ENCODE peak calls at places on chromosomes 11 and 22, in six cellular contexts. One of them, this sample, is unnamed.

GRCh38 chr22:50218996-50219727 is 18.4 kb downstream of the SELENOO start:
- DNase-seq in cardiac muscle cell: peak; percentile 87
- DNase-seq in activated T-helper 9 cell treated with anti-CD3 and anti-CD28 coated beads, Interleukin-2, amount 50 U/mL, for 16 hours: no peak
- DNase-seq in activated naive CD4-positive, alpha-beta T cell: no peak
- DNase-seq in fibroblast of pulmonary artery: peak; percentile 82
- DNase-seq in substantia nigra: no peak
- DNase-seq in this sample: no peak

GRCh38 chr11:45021692-45022130 is 71.0 kb upstream of the TP53I11 start:
- DNase-seq in cardiac muscle cell: peak; percentile 81
- DNase-seq in activated T-helper 9 cell treated with anti-CD3 and anti-CD28 coated beads, Interleukin-2, amount 50 U/mL, for 16 hours: no peak
- DNase-seq in activated naive CD4-positive, alpha-beta T cell: no peak
- DNase-seq in fibroblast of pulmonary artery: peak; percentile 64
- DNase-seq in substantia nigra: peak; percentile 33
- DNase-seq in this sample: no peak

GRCh38 chr22:21100149-21101032 is 54.6 kb downstream of the LRRC74B start:
- DNase-seq in cardiac muscle cell: no peak
- DNase-seq in activated T-helper 9 cell treated with anti-CD3 and anti-CD28 coated beads, Interleukin-2, amount 50 U/mL, for 16 hours: no peak
- DNase-seq in activated naive CD4-positive, alpha-beta T cell: no peak
- DNase-seq in fibroblast of pulmonary artery: no peak
- DNase-seq in substantia nigra: no peak
- DNase-seq in this sample: no peak

GRCh38 chr22:50136431-50137047 is 34.0 kb upstream of the PANX2 start:
- DNase-seq in cardiac muscle cell: peak; percentile 63
- DNase-seq in activated T-helper 9 cell treated with anti-CD3 and anti-CD28 coated beads, Interleukin-2, amount 50 U/mL, for 16 hours: no peak
- DNase-seq in activated naive CD4-positive, alpha-beta T cell: no peak
- DNase-seq in fibroblast of pulmonary artery: peak; percentile 72
- DNase-seq in substantia nigra: no peak
- DNase-seq in this sample: no peak

GRCh38 chr11:34191592-34191991 is 86.2 kb downstream of the NAT10 start:
- DNase-seq in cardiac muscle cell: no peak
- DNase-seq in activated T-helper 9 cell treated with anti-CD3 and anti-CD28 coated beads, Interleukin-2, amount 50 U/mL, for 16 hours: no peak
- DNase-seq in activated naive CD4-positive, alpha-beta T cell: no peak
- DNase-seq in fibroblast of pulmonary artery: no peak
- DNase-seq in substantia nigra: no peak
- DNase-seq in this sample: no peak

GRCh38 chr11:2944953-2945756 is 15.9 kb upstream of the PHLDA2 start:
- DNase-seq in cardiac muscle cell: peak; percentile 96
- DNase-seq in activated T-helper 9 cell treated with anti-CD3 and anti-CD28 coated beads, Interleukin-2, amount 50 U/mL, for 16 hours: no peak
- DNase-seq in activated naive CD4-positive, alpha-beta T cell: no peak
- DNase-seq in fibroblast of pulmonary artery: peak; percentile 91
- DNase-seq in substantia nigra: peak; percentile 83
- DNase-seq in this sample: no peak

GRCh38 chr22:32474635-32475427 is at the start of gene FBXO7:
- DNase-seq in cardiac muscle cell: peak; percentile 96
- DNase-seq in activated T-helper 9 cell treated with anti-CD3 and anti-CD28 coated beads, Interleukin-2, amount 50 U/mL, for 16 hours: peak; percentile 83
- DNase-seq in activated naive CD4-positive, alpha-beta T cell: peak; percentile 55
- DNase-seq in fibroblast of pulmonary artery: peak; percentile 94
- DNase-seq in substantia nigra: peak; percentile 93
- DNase-seq in this sample: peak; percentile 78

GRCh38 chr22:23233746-23234408 is 53.6 kb downstream of the BCR start:
- DNase-seq in cardiac muscle cell: peak; percentile 69
- DNase-seq in activated T-helper 9 cell treated with anti-CD3 and anti-CD28 coated beads, Interleukin-2, amount 50 U/mL, for 16 hours: no peak
- DNase-seq in activated naive CD4-positive, alpha-beta T cell: no peak
- DNase-seq in fibroblast of pulmonary artery: peak; percentile 64
- DNase-seq in substantia nigra: no peak
- DNase-seq in this sample: no peak

GRCh38 chr22:24683671-24684070 is 80.7 kb downstream of the GGT1 start:
- DNase-seq in cardiac muscle cell: peak; percentile 94
- DNase-seq in activated T-helper 9 cell treated with anti-CD3 and anti-CD28 coated beads, Interleukin-2, amount 50 U/mL, for 16 hours: no peak
- DNase-seq in activated naive CD4-positive, alpha-beta T cell: no peak
- DNase-seq in fibroblast of pulmonary artery: peak; percentile 94
- DNase-seq in substantia nigra: no peak
- DNase-seq in this sample: no peak

GRCh38 chr11:27697679-27698275 is 2.5 kb downstream of the BDNF start:
- DNase-seq in cardiac muscle cell: peak; percentile 33
- DNase-seq in activated T-helper 9 cell treated with anti-CD3 and anti-CD28 coated beads, Interleukin-2, amount 50 U/mL, for 16 hours: no peak
- DNase-seq in activated naive CD4-positive, alpha-beta T cell: no peak
- DNase-seq in fibroblast of pulmonary artery: peak; percentile 49
- DNase-seq in substantia nigra: no peak
- DNase-seq in this sample: no peak

GRCh38 chr11:70398834-70399680 is 728 bp downstream of the CTTN start:
- DNase-seq in cardiac muscle cell: no peak
- DNase-seq in activated T-helper 9 cell treated with anti-CD3 and anti-CD28 coated beads, Interleukin-2, amount 50 U/mL, for 16 hours: no peak
- DNase-seq in activated naive CD4-positive, alpha-beta T cell: no peak
- DNase-seq in fibroblast of pulmonary artery: no peak
- DNase-seq in substantia nigra: no peak
- DNase-seq in this sample: no peak

GRCh38 chr11:124394408-124394807 is 4.4 kb downstream of the OR8B3 start:
- DNase-seq in cardiac muscle cell: peak; percentile 13
- DNase-seq in activated T-helper 9 cell treated with anti-CD3 and anti-CD28 coated beads, Interleukin-2, amount 50 U/mL, for 16 hours: no peak
- DNase-seq in activated naive CD4-positive, alpha-beta T cell: no peak
- DNase-seq in fibroblast of pulmonary artery: peak; percentile 20
- DNase-seq in substantia nigra: no peak
- DNase-seq in this sample: no peak

GRCh38 chr11:111573821-111574249 is 28.4 kb upstream of the SIK2 start:
- DNase-seq in cardiac muscle cell: peak; percentile 51
- DNase-seq in activated T-helper 9 cell treated with anti-CD3 and anti-CD28 coated beads, Interleukin-2, amount 50 U/mL, for 16 hours: no peak
- DNase-seq in activated naive CD4-positive, alpha-beta T cell: no peak
- DNase-seq in fibroblast of pulmonary artery: peak; percentile 44
- DNase-seq in substantia nigra: no peak
- DNase-seq in this sample: no peak

GRCh38 chr11:69842746-69843528 is 23.7 kb upstream of the FGF3 start:
- DNase-seq in cardiac muscle cell: no peak
- DNase-seq in activated T-helper 9 cell treated with anti-CD3 and anti-CD28 coated beads, Interleukin-2, amount 50 U/mL, for 16 hours: no peak
- DNase-seq in activated naive CD4-positive, alpha-beta T cell: no peak
- DNase-seq in fibroblast of pulmonary artery: no peak
- DNase-seq in substantia nigra: no peak
- DNase-seq in this sample: no peak

GRCh38 chr11:125945011-125945796 is 640 bp upstream of the VSIG10L2 start:
- DNase-seq in cardiac muscle cell: no peak
- DNase-seq in activated T-helper 9 cell treated with anti-CD3 and anti-CD28 coated beads, Interleukin-2, amount 50 U/mL, for 16 hours: no peak
- DNase-seq in activated naive CD4-positive, alpha-beta T cell: no peak
- DNase-seq in fibroblast of pulmonary artery: no peak
- DNase-seq in substantia nigra: no peak
- DNase-seq in this sample: no peak

GRCh38 chr22:49435596-49435995 is 392.1 kb downstream of the BRD1 start:
- DNase-seq in cardiac muscle cell: no peak
- DNase-seq in activated T-helper 9 cell treated with anti-CD3 and anti-CD28 coated beads, Interleukin-2, amount 50 U/mL, for 16 hours: no peak
- DNase-seq in activated naive CD4-positive, alpha-beta T cell: no peak
- DNase-seq in fibroblast of pulmonary artery: no peak
- DNase-seq in substantia nigra: no peak
- DNase-seq in this sample: no peak

GRCh38 chr11:3154001-3154599 is 11.0 kb downstream of the OSBPL5 start:
- DNase-seq in cardiac muscle cell: no peak
- DNase-seq in activated T-helper 9 cell treated with anti-CD3 and anti-CD28 coated beads, Interleukin-2, amount 50 U/mL, for 16 hours: no peak
- DNase-seq in activated naive CD4-positive, alpha-beta T cell: no peak
- DNase-seq in fibroblast of pulmonary artery: no peak
- DNase-seq in substantia nigra: no peak
- DNase-seq in this sample: no peak

GRCh38 chr11:68040121-68040956 is 1.5 kb downstream of the TCIRG1 start:
- DNase-seq in cardiac muscle cell: peak; percentile 81
- DNase-seq in activated T-helper 9 cell treated with anti-CD3 and anti-CD28 coated beads, Interleukin-2, amount 50 U/mL, for 16 hours: no peak
- DNase-seq in activated naive CD4-positive, alpha-beta T cell: no peak
- DNase-seq in fibroblast of pulmonary artery: peak; percentile 79
- DNase-seq in substantia nigra: peak; percentile 26
- DNase-seq in this sample: no peak

GRCh38 chr22:42334875-42335512 is 64.5 kb upstream of the TCF20 start:
- DNase-seq in cardiac muscle cell: no peak
- DNase-seq in activated T-helper 9 cell treated with anti-CD3 and anti-CD28 coated beads, Interleukin-2, amount 50 U/mL, for 16 hours: no peak
- DNase-seq in activated naive CD4-positive, alpha-beta T cell: no peak
- DNase-seq in fibroblast of pulmonary artery: no peak
- DNase-seq in substantia nigra: no peak
- DNase-seq in this sample: no peak

GRCh38 chr11:3090096-3090901 is 33.1 kb upstream of the CARS1 start:
- DNase-seq in cardiac muscle cell: no peak
- DNase-seq in activated T-helper 9 cell treated with anti-CD3 and anti-CD28 coated beads, Interleukin-2, amount 50 U/mL, for 16 hours: no peak
- DNase-seq in activated naive CD4-positive, alpha-beta T cell: no peak
- DNase-seq in fibroblast of pulmonary artery: no peak
- DNase-seq in substantia nigra: no peak
- DNase-seq in this sample: no peak

GRCh38 chr22:43484227-43484626 is 72.4 kb downstream of the MPPED1 start:
- DNase-seq in cardiac muscle cell: no peak
- DNase-seq in activated T-helper 9 cell treated with anti-CD3 and anti-CD28 coated beads, Interleukin-2, amount 50 U/mL, for 16 hours: no peak
- DNase-seq in activated naive CD4-positive, alpha-beta T cell: no peak
- DNase-seq in fibroblast of pulmonary artery: no peak
- DNase-seq in substantia nigra: no peak
- DNase-seq in this sample: no peak

GRCh38 chr11:66958232-66958955 is at the start of gene PC:
- DNase-seq in cardiac muscle cell: peak; percentile 100
- DNase-seq in activated T-helper 9 cell treated with anti-CD3 and anti-CD28 coated beads, Interleukin-2, amount 50 U/mL, for 16 hours: peak; percentile 95
- DNase-seq in activated naive CD4-positive, alpha-beta T cell: peak; percentile 90
- DNase-seq in fibroblast of pulmonary artery: peak; percentile 100
- DNase-seq in substantia nigra: peak; percentile 100
- DNase-seq in this sample: peak; percentile 99

GRCh38 chr11:67268684-67269268 is 2.5 kb downstream of the GRK2 start:
- DNase-seq in cardiac muscle cell: no peak
- DNase-seq in activated T-helper 9 cell treated with anti-CD3 and anti-CD28 coated beads, Interleukin-2, amount 50 U/mL, for 16 hours: no peak
- DNase-seq in activated naive CD4-positive, alpha-beta T cell: no peak
- DNase-seq in fibroblast of pulmonary artery: no peak
- DNase-seq in substantia nigra: no peak
- DNase-seq in this sample: no peak

GRCh38 chr11:100980156-100980555 is 149.5 kb downstream of the PGR start:
- DNase-seq in cardiac muscle cell: peak; percentile 41
- DNase-seq in activated T-helper 9 cell treated with anti-CD3 and anti-CD28 coated beads, Interleukin-2, amount 50 U/mL, for 16 hours: no peak
- DNase-seq in activated naive CD4-positive, alpha-beta T cell: no peak
- DNase-seq in fibroblast of pulmonary artery: peak; percentile 39
- DNase-seq in substantia nigra: no peak
- DNase-seq in this sample: no peak

GRCh38 chr22:40560551-40560950 is 76.0 kb downstream of the MRTFA start:
- DNase-seq in cardiac muscle cell: peak; percentile 33
- DNase-seq in activated T-helper 9 cell treated with anti-CD3 and anti-CD28 coated beads, Interleukin-2, amount 50 U/mL, for 16 hours: no peak
- DNase-seq in activated naive CD4-positive, alpha-beta T cell: no peak
- DNase-seq in fibroblast of pulmonary artery: peak; percentile 11
- DNase-seq in substantia nigra: no peak
- DNase-seq in this sample: no peak

GRCh38 chr11:69880803-69881445 is 61.7 kb upstream of the FGF3 start:
- DNase-seq in cardiac muscle cell: no peak
- DNase-seq in activated T-helper 9 cell treated with anti-CD3 and anti-CD28 coated beads, Interleukin-2, amount 50 U/mL, for 16 hours: no peak
- DNase-seq in activated naive CD4-positive, alpha-beta T cell: no peak
- DNase-seq in fibroblast of pulmonary artery: no peak
- DNase-seq in substantia nigra: no peak
- DNase-seq in this sample: no peak

GRCh38 chr11:131904756-131905155 is 534.3 kb downstream of the NTM start:
- DNase-seq in cardiac muscle cell: no peak
- DNase-seq in activated T-helper 9 cell treated with anti-CD3 and anti-CD28 coated beads, Interleukin-2, amount 50 U/mL, for 16 hours: no peak
- DNase-seq in activated naive CD4-positive, alpha-beta T cell: no peak
- DNase-seq in fibroblast of pulmonary artery: no peak
- DNase-seq in substantia nigra: no peak
- DNase-seq in this sample: no peak

This sample was measured in NCI-H510A.